ENCODE peak calls at places on chromosomes 7 and 10, in six cellular contexts. Y, I, L, T, R and B are unnamed samples.

GRCh38 chr10:103648231-103648950 is 154.9 kb downstream of the NEURL1 start:
- DNase-seq in Y (no peak), I (no peak), L (no peak), T (no peak), R (no peak), B (no peak)

GRCh38 chr10:79904671-79905321 is 44.1 kb downstream of the SFTPD start:
- DNase-seq in Y (peak), I (peak), L (peak), T (peak), R (peak), B (peak)

GRCh38 chr10:75428434-75429158 is 2.8 kb upstream of the LRMDA start:
- DNase-seq in Y (no peak), I (no peak), L (no peak), T (no peak), R (no peak), B (no peak)

GRCh38 chr10:103668351-103669242 is 175.1 kb downstream of the NEURL1 start:
- DNase-seq in Y (peak), I (peak), L (peak), T (no peak), R (peak), B (peak)

GRCh38 chr10:6643962-6644361 is 63.9 kb upstream of the PRKCQ start:
- DNase-seq in Y (no peak), I (no peak), L (no peak), T (no peak), R (peak), B (no peak)

GRCh38 chr10:15334650-15335323 is 36.3 kb downstream of the FAM171A1 start:
- DNase-seq in Y (no peak), I (no peak), L (no peak), T (no peak), R (no peak), B (no peak)

GRCh38 chr7:128392446-128393327 is 17.1 kb downstream of the IMPDH1 start:
- DNase-seq in Y (no peak), I (no peak), L (no peak), T (no peak), R (no peak), B (no peak)

GRCh38 chr10:116490028-116490662 is 55.6 kb upstream of the PNLIP start:
- DNase-seq in Y (peak), I (no peak), L (no peak), T (no peak), R (no peak), B (no peak)

GRCh38 chr7:73438547-73439245 is 5.1 kb downstream of the FZD9 start:
- DNase-seq in Y (no peak), I (no peak), L (no peak), T (no peak), R (no peak), B (no peak)

GRCh38 chr7:45651540-45651939 is 77.4 kb downstream of the ADCY1 start:
- DNase-seq in Y (no peak), I (peak), L (no peak), T (no peak), R (no peak), B (no peak)

GRCh38 chr7:118312966-118313365 is 88.5 kb downstream of the ANKRD7 start:
- DNase-seq in Y (no peak), I (no peak), L (no peak), T (no peak), R (peak), B (no peak)

GRCh38 chr7:123115331-123115730 is 84.4 kb downstream of the SLC13A1 start:
- DNase-seq in Y (no peak), I (no peak), L (no peak), T (no peak), R (no peak), B (no peak)

GRCh38 chr10:28897617-28898464 is 220.5 kb downstream of the BAMBI start:
- DNase-seq in Y (no peak), I (no peak), L (peak), T (no peak), R (no peak), B (no peak)

GRCh38 chr10:18094793-18095192 is 45.4 kb upstream of the CACNB2 start:
- DNase-seq in Y (no peak), I (no peak), L (no peak), T (no peak), R (no peak), B (no peak)

GRCh38 chr10:101481256-101481655 is 106.8 kb downstream of the POLL start:
- DNase-seq in Y (no peak), I (no peak), L (no peak), T (no peak), R (no peak), B (no peak)

GRCh38 chr7:21543528-21544302 is 876 bp downstream of the DNAH11 start:
- DNase-seq in Y (no peak), I (no peak), L (peak), T (no peak), R (peak), B (no peak)

GRCh38 chr10:4382811-4383210 is 443.2 kb upstream of the AKR1E2 start:
- DNase-seq in Y (no peak), I (no peak), L (no peak), T (no peak), R (no peak), B (no peak)

GRCh38 chr7:12814797-12815196 is 127.4 kb downstream of the ARL4A start:
- DNase-seq in Y (no peak), I (no peak), L (no peak), T (no peak), R (no peak), B (no peak)

GRCh38 chr10:78047314-78047891 is 13.7 kb downstream of the RPS24 start:
- DNase-seq in Y (peak), I (peak), L (peak), T (peak), R (peak), B (peak)

GRCh38 chr10:61065010-61065409 is 121.0 kb upstream of the RHOBTB1 start:
- DNase-seq in Y (no peak), I (no peak), L (no peak), T (no peak), R (no peak), B (no peak)

GRCh38 chr10:75356484-75356883 is 45.1 kb downstream of the ZNF503 start:
- DNase-seq in Y (no peak), I (no peak), L (no peak), T (no peak), R (no peak), B (no peak)

GRCh38 chr7:12729112-12729511 is 41.7 kb downstream of the ARL4A start:
- DNase-seq in Y (peak), I (peak), L (peak), T (peak), R (no peak), B (peak)

GRCh38 chr10:84205049-84205852 is 10.9 kb downstream of the CDHR1 start:
- DNase-seq in Y (peak), I (peak), L (peak), T (no peak), R (peak), B (peak)

GRCh38 chr7:101488826-101489572 is 126.3 kb downstream of the COL26A1 start:
- DNase-seq in Y (no peak), I (no peak), L (no peak), T (no peak), R (no peak), B (peak)

GRCh38 chr10:29435809-29436501 is 147.1 kb downstream of the LYZL1 start:
- DNase-seq in Y (no peak), I (no peak), L (no peak), T (no peak), R (no peak), B (no peak)

GRCh38 chr7:155482511-155483183 is 24.7 kb downstream of the EN2 start:
- DNase-seq in Y (no peak), I (no peak), L (no peak), T (no peak), R (no peak), B (no peak)

GRCh38 chr7:45680776-45681175 is 106.6 kb downstream of the ADCY1 start:
- DNase-seq in Y (no peak), I (peak), L (no peak), T (no peak), R (no peak), B (no peak)

GRCh38 chr10:71600856-71601255 is 118.7 kb downstream of the C10orf105 start:
- DNase-seq in Y (no peak), I (no peak), L (no peak), T (no peak), R (peak), B (no peak)

GRCh38 chr10:97004591-97004990 is 172.5 kb downstream of the LCOR start:
- DNase-seq in Y (no peak), I (no peak), L (no peak), T (no peak), R (no peak), B (no peak)

GRCh38 chr10:137031-137430 is 1.8 kb downstream of the ZMYND11 start:
- DNase-seq in Y (peak), I (no peak), L (no peak), T (no peak), R (peak), B (no peak)

GRCh38 chr10:128263891-128264688 is 137.9 kb upstream of the MKI67 start:
- DNase-seq in Y (peak), I (peak), L (peak), T (no peak), R (peak), B (peak)

GRCh38 chr10:17001961-17002749 is 127.5 kb downstream of the CUBN start:
- DNase-seq in Y (peak), I (no peak), L (peak), T (no peak), R (peak), B (peak)

GRCh38 chr10:49596493-49596809 is 13.7 kb upstream of the SLC18A3 start:
- DNase-seq in Y (no peak), I (no peak), L (no peak), T (no peak), R (no peak), B (peak)

GRCh38 chr10:61294131-61294530 is 159.1 kb downstream of the TMEM26 start:
- DNase-seq in Y (no peak), I (no peak), L (no peak), T (no peak), R (no peak), B (no peak)

GRCh38 chr10:113756940-113757543 is 5.6 kb downstream of the PLEKHS1 start:
- DNase-seq in Y (no peak), I (no peak), L (no peak), T (no peak), R (no peak), B (no peak)

GRCh38 chr10:127945948-127946347 is 39.0 kb downstream of the PTPRE start:
- DNase-seq in Y (no peak), I (no peak), L (no peak), T (no peak), R (no peak), B (no peak)

GRCh38 chr7:156423876-156424275 is 216.7 kb upstream of the RNF32 start:
- DNase-seq in Y (no peak), I (no peak), L (no peak), T (no peak), R (no peak), B (no peak)